ENCODE peak calls at places on chromosomes 3 and 15, in ten cellular contexts. O is heart left ventricle, N is cardiac fibroblast, F is body of pancreas, I is fibroblast of lung, P is AG04450, J is tibial nerve, A is GM12865, E is SK-N-SH, R is suprapubic skin. C is an unnamed sample.

GRCh38 chr3:174438501-174439156 is 420.5 kb upstream of the NAALADL2 start:
- DNase-seq in I (peak), A (no peak), E (no peak), F (no peak), J (no peak), N (peak), P (no peak), R (no peak), O (no peak), C (peak)

GRCh38 chr3:18725668-18726407 is 300.7 kb upstream of the SATB1 start:
- DNase-seq in R (no peak), F (no peak), N (peak), P (no peak), J (no peak), E (no peak), I (no peak), O (no peak), A (no peak), C (no peak)

GRCh38 chr3:42652611-42653302 is 740 bp upstream of the ZBTB47 start:
- DNase-seq in A (peak), O (peak), R (peak), E (peak), I (peak), P (peak), J (peak), F (peak), N (peak), C (peak)

GRCh38 chr3:35710554-35710953 is 71.2 kb downstream of the ARPP21 start:
- DNase-seq in O (no peak), E (no peak), N (no peak), P (no peak), A (no peak), F (no peak), R (no peak), I (no peak), J (no peak), C (no peak)

GRCh38 chr3:11717768-11718581 is 74.3 kb upstream of the VGLL4 start:
- DNase-seq in P (no peak), N (peak), J (no peak), O (peak), A (peak), E (no peak), R (no peak), I (peak), F (peak), C (no peak)

GRCh38 chr3:150005243-150006102 is 34.8 kb upstream of the PFN2 start:
- DNase-seq in F (no peak), A (no peak), N (no peak), P (no peak), I (peak), E (no peak), O (no peak), R (no peak), J (no peak), C (no peak)

GRCh38 chr3:8900065-8900464 is 63.2 kb downstream of the RAD18 start:
- DNase-seq in N (no peak), A (no peak), I (peak), P (peak), F (no peak), J (no peak), O (no peak), E (no peak), R (no peak), C (no peak)

GRCh38 chr3:133412511-133413165 is 12.8 kb downstream of the BFSP2 start:
- DNase-seq in J (no peak), I (no peak), A (no peak), F (no peak), P (no peak), R (no peak), N (peak), E (no peak), O (no peak), C (no peak)

GRCh38 chr3:42937334-42937733 is 31.4 kb downstream of the ZNF662 start:
- DNase-seq in R (no peak), E (no peak), P (no peak), N (no peak), F (no peak), A (no peak), J (no peak), O (no peak), I (no peak), C (no peak)

GRCh38 chr15:63301088-63301487 is 23.7 kb downstream of the APH1B start:
- DNase-seq in N (no peak), P (no peak), A (no peak), E (no peak), O (no peak), J (no peak), I (peak), R (no peak), F (no peak), C (no peak)

GRCh38 chr3:5006755-5007202 is 27.5 kb downstream of the BHLHE40 start:
- DNase-seq in P (no peak), N (no peak), J (no peak), E (no peak), R (no peak), O (no peak), F (no peak), A (peak), I (no peak), C (no peak)

GRCh38 chr15:69869881-69870465 is 227.7 kb downstream of the TLE3 start:
- DNase-seq in O (no peak), F (no peak), A (no peak), J (no peak), N (peak), P (no peak), I (no peak), E (no peak), R (no peak), C (peak)

GRCh38 chr3:14509796-14510100 is 30.4 kb downstream of the GRIP2 start:
- DNase-seq in A (no peak), O (peak), P (no peak), R (no peak), J (no peak), E (no peak), F (no peak), I (no peak), N (no peak), C (no peak)

GRCh38 chr3:57007513-57008415 is 52.7 kb upstream of the SPATA12 start:
- DNase-seq in P (peak), E (no peak), N (peak), F (peak), I (peak), R (peak), A (no peak), J (peak), O (no peak), C (no peak)

GRCh38 chr3:50133283-50133615 is 21.9 kb upstream of the SEMA3F start:
- DNase-seq in O (no peak), A (no peak), N (no peak), P (no peak), E (peak), R (no peak), I (no peak), J (no peak), F (no peak), C (no peak)

GRCh38 chr3:24523195-24523594 is 28.5 kb upstream of the THRB start:
- DNase-seq in R (no peak), A (no peak), I (no peak), E (no peak), O (no peak), N (no peak), F (no peak), P (no peak), J (no peak), C (no peak)

GRCh38 chr3:182212479-182213076 is 500.9 kb downstream of the SOX2 start:
- DNase-seq in P (no peak), R (no peak), F (peak), E (peak), A (no peak), N (peak), I (peak), O (no peak), J (no peak), C (peak)

GRCh38 chr3:188126271-188126670 is 27.7 kb upstream of the LPP start:
- DNase-seq in A (no peak), E (no peak), F (no peak), R (no peak), I (peak), P (peak), J (no peak), N (peak), O (no peak), C (no peak)

GRCh38 chr3:71423151-71423906 is 160.2 kb downstream of the FOXP1 start:
- DNase-seq in O (peak), N (peak), R (no peak), J (no peak), F (peak), P (no peak), I (peak), A (no peak), E (peak), C (no peak)

GRCh38 chr3:71076361-71076997 is 507.0 kb downstream of the FOXP1 start:
- DNase-seq in F (no peak), N (peak), J (no peak), E (no peak), I (peak), A (no peak), O (no peak), R (no peak), P (no peak), C (no peak)

GRCh38 chr3:133535971-133536634 is 37.4 kb upstream of the CDV3 start:
- DNase-seq in P (peak), F (peak), N (peak), A (no peak), R (no peak), I (peak), O (no peak), J (no peak), E (no peak), C (peak)

GRCh38 chr15:77901921-77902750 is 175.4 kb downstream of the TBC1D2B start:
- DNase-seq in I (no peak), O (no peak), N (no peak), E (peak), J (no peak), A (peak), R (peak), F (no peak), P (no peak), C (no peak)

GRCh38 chr3:147410518-147411234 is 1.5 kb downstream of the ZIC1 start:
- DNase-seq in O (no peak), P (no peak), R (no peak), N (peak), I (peak), E (no peak), F (no peak), J (no peak), A (no peak), C (no peak)

GRCh38 chr3:169812844-169813677 is at the start of the genes LRRC34 and LRRIQ4:
- DNase-seq in N (peak), I (peak), R (peak), P (peak), F (peak), E (peak), O (peak), A (peak), J (peak), C (no peak)

GRCh38 chr3:170064108-170064507 is 26.3 kb downstream of the GPR160 start:
- DNase-seq in I (no peak), R (no peak), E (no peak), A (no peak), N (no peak), J (no peak), O (no peak), F (no peak), P (no peak), C (no peak)

GRCh38 chr3:186519021-186519658 is 25.0 kb downstream of the CRYGS start:
- DNase-seq in J (no peak), I (no peak), A (peak), O (no peak), F (no peak), N (no peak), R (no peak), E (no peak), P (no peak), C (no peak)

GRCh38 chr3:186277268-186277909 is 84.6 kb downstream of the DGKG start:
- DNase-seq in R (no peak), I (peak), F (peak), E (no peak), J (no peak), P (peak), A (no peak), N (peak), O (no peak), C (peak)

GRCh38 chr3:3665961-3666640 is 133.1 kb upstream of the LRRN1 start:
- DNase-seq in I (no peak), P (no peak), E (no peak), N (no peak), F (no peak), A (peak), O (peak), J (no peak), R (no peak), C (no peak)

GRCh38 chr15:76994971-76995945 is at the start of gene PSTPIP1:
- DNase-seq in O (peak), P (no peak), E (peak), F (no peak), N (no peak), I (no peak), R (peak), J (no peak), A (peak), C (no peak)

GRCh38 chr3:65024148-65024547 is 336.3 kb upstream of the ADAMTS9 start:
- DNase-seq in F (no peak), I (no peak), E (no peak), A (no peak), J (no peak), N (no peak), O (no peak), R (no peak), P (no peak), C (no peak)

GRCh38 chr15:96273317-96274086 is 57.0 kb upstream of the NR2F2 start:
- DNase-seq in O (no peak), N (peak), R (no peak), P (peak), A (peak), I (peak), J (no peak), E (no peak), F (no peak), C (no peak)

GRCh38 chr15:58056015-58056414 is 9.5 kb downstream of the ALDH1A2 start:
- DNase-seq in E (no peak), P (no peak), N (no peak), F (no peak), O (no peak), J (no peak), I (no peak), R (no peak), A (no peak), C (no peak)
- TF ChIP-seq CTCF in E (peak), P (peak), N (peak), F (no peak), O (no peak), J (no peak), I (no peak), R (no peak), A (no peak), C (peak)

GRCh38 chr15:74415966-74416916 is 17.5 kb downstream of the SEMA7A start:
- DNase-seq in N (no peak), R (no peak), J (no peak), I (no peak), O (no peak), A (no peak), F (no peak), E (no peak), P (no peak), C (no peak)

GRCh38 chr15:74417670-74418069 is 16.1 kb downstream of the SEMA7A start:
- DNase-seq in R (no peak), P (no peak), F (no peak), N (no peak), E (no peak), J (no peak), O (no peak), A (no peak), I (no peak), C (no peak)

GRCh38 chr15:74418575-74419338 is 15.0 kb downstream of the SEMA7A start:
- DNase-seq in A (no peak), J (no peak), E (no peak), P (no peak), O (no peak), I (no peak), F (no peak), R (no peak), N (no peak), C (no peak)

GRCh38 chr15:74419432-74419831 is 14.3 kb downstream of the SEMA7A start:
- DNase-seq in I (no peak), R (no peak), N (no peak), J (no peak), F (no peak), E (no peak), A (no peak), P (no peak), O (no peak), C (no peak)

DNA sequence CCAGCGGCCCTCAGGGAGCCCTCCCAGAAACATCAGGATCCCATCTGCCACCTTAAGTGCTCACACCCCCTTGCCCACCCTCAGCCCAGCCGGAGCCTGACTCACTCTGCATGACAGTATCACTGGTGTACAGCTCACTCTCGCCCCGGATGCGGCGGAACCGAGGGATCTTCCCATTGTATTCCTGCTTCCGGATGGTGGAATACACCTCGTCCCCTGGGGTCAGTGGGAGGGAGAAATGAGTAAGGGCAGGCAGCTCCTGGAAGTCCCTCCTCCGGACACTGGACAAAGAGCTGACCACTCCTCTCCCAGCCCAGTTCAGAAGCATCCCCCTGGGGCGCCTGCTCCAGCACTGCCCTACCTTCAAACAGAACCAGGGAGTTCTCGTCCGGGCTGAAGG is 16.5 kb downstream of the SEMA7A start:
- DNase-seq in P (no peak), R (no peak), I (peak), F (no peak), O (peak), J (no peak), E (no peak), A (no peak), N (peak), C (no peak)
- H3K4me3 ChIP-seq in P (no peak), R (no peak), I (no peak), F (no peak), O (no peak), J (no peak), E (no peak), A (no peak), N (no peak), C (no peak)

GRCh38 chr15:85414495-85414894 is 34.1 kb downstream of the AKAP13 start:
- DNase-seq in A (peak), N (peak), P (no peak), R (no peak), O (no peak), J (no peak), I (no peak), E (no peak), F (no peak), C (peak)
- TF ChIP-seq CTCF in A (peak), N (peak), P (peak), R (no peak), O (peak), J (peak), I (peak), E (peak), F (peak), C (peak)

GRCh38 chr3:9949626-9950025 is 2.6 kb downstream of the PRRT3 start:
- DNase-seq in N (no peak), A (no peak), I (no peak), J (no peak), E (no peak), R (no peak), P (no peak), F (no peak), O (no peak), C (no peak)

GRCh38 chr3:9949115-9949514 is 3.1 kb downstream of the PRRT3 start:
- DNase-seq in F (no peak), I (no peak), A (no peak), N (no peak), O (no peak), P (no peak), R (no peak), J (no peak), E (no peak), C (no peak)

GRCh38 chr3:9951962-9952805 is at the start of gene PRRT3:
- DNase-seq in O (no peak), F (peak), R (no peak), A (peak), I (peak), E (peak), P (no peak), N (peak), J (no peak), C (no peak)

GRCh38 chr3:9951126-9951525 is 1.1 kb downstream of the PRRT3 start:
- DNase-seq in N (no peak), E (no peak), I (no peak), R (no peak), F (no peak), A (peak), P (no peak), O (no peak), J (no peak), C (no peak)

DNA sequence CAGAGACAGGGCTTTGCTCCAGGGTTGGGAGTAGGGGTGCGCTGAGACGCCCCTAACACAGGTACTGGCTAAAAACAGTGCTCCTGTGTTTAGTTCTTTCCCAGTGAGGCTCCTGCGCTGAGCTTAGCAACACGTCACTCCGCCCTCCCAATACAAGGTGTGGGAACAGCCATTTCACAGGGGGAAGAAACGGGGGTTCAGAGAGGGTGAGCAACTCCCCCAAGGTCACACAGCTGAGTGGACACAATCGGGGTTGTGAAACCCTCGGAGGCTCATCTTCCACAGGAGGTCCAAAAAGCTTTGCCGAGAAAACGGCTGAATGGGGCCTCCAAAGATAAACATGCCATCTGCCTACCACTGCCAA is 628 bp downstream of the PRRT3 start:
- DNase-seq in E (peak), P (no peak), N (no peak), J (no peak), F (no peak), O (no peak), I (no peak), R (no peak), A (peak), C (no peak)
- H3K4me3 ChIP-seq in E (peak), P (peak), N (peak), J (peak), F (no peak), O (peak), I (peak), R (peak), A (peak), C (peak)

C was measured in LNCaP clone FGC.